ENCODE peak calls at places on chromosomes 3 and 15, in nine cellular contexts. O, J, U, L, W, K, Y, Q and M are unnamed samples. For H3K4me1, the result is how much of the 10 kb centered on the place peaks cover.

GRCh38 chr3:72041531-72041930 is 256.6 kb upstream of the PROK2 start:
- DNase-seq in L (peak), U (no peak), W (peak), Q (no peak), K (no peak), O (peak), Y (peak), J (no peak), M (no peak)

GRCh38 chr15:82585072-82585471 is 44.8 kb upstream of the RPS17 start:
- DNase-seq in K (no peak), U (no peak), O (no peak), W (peak), L (no peak), Y (peak), J (no peak), Q (no peak), M (no peak)

GRCh38 chr3:58624550-58624949 is 42.0 kb downstream of the FAM3D start:
- DNase-seq in Q (no peak), L (no peak), O (no peak), U (no peak), K (no peak), Y (no peak), W (no peak), J (no peak), M (no peak)

GRCh38 chr15:59543721-59544547 is 67.6 kb upstream of the GCNT3 start:
- DNase-seq in Q (no peak), W (no peak), U (no peak), O (no peak), Y (no peak), K (no peak), J (no peak), L (peak), M (no peak)

GRCh38 chr3:146250449-146251382 is at the start of gene PLSCR4:
- DNase-seq in W (peak), U (peak), K (peak), L (peak), Y (peak), J (no peak), Q (peak), O (peak), M (peak)

GRCh38 chr15:60087561-60087960 is 83.5 kb downstream of the FOXB1 start:
- DNase-seq in J (no peak), L (no peak), K (no peak), Q (no peak), U (no peak), W (no peak), O (no peak), Y (peak), M (no peak)

GRCh38 chr3:40179016-40179415 is 130.5 kb upstream of the EIF1B start:
- DNase-seq in O (peak), Q (peak), K (peak), W (peak), L (peak), J (no peak), Y (peak), U (peak), M (peak)

GRCh38 chr15:70026991-70027390 is 70.7 kb downstream of the TLE3 start:
- DNase-seq in U (no peak), Q (no peak), Y (no peak), W (no peak), J (no peak), K (no peak), L (no peak), O (no peak), M (no peak)

GRCh38 chr3:39671600-39671999 is 137.8 kb upstream of the MYRIP start:
- DNase-seq in Q (no peak), O (no peak), U (no peak), J (no peak), Y (no peak), L (no peak), K (no peak), W (no peak), M (no peak)

GRCh38 chr3:480070-480469 is 283.5 kb downstream of the CHL1 start:
- DNase-seq in Y (no peak), U (no peak), O (no peak), Q (no peak), W (no peak), L (no peak), K (no peak), J (no peak), M (no peak)

GRCh38 chr15:100596792-100597191 is 5.2 kb downstream of the LINS1 start:
- DNase-seq in Y (no peak), U (peak), K (no peak), J (peak), W (no peak), O (peak), Q (peak), L (no peak), M (peak)

GRCh38 chr3:61608072-61608471 is 46.7 kb downstream of the PTPRG start:
- DNase-seq in L (no peak), Y (no peak), K (no peak), W (no peak), O (no peak), J (no peak), Q (no peak), U (no peak), M (no peak)

GRCh38 chr3:69326821-69327433 is 59.0 kb downstream of the FRMD4B start:
- DNase-seq in L (no peak), O (no peak), Y (no peak), W (no peak), K (no peak), Q (no peak), J (no peak), U (peak), M (no peak)

GRCh38 chr3:178623666-178624255 is 87.5 kb downstream of the KCNMB2 start:
- DNase-seq in Y (no peak), O (no peak), U (no peak), Q (no peak), K (no peak), L (no peak), W (no peak), J (no peak), M (no peak)

GRCh38 chr3:55770077-55770476 is 283.0 kb upstream of the WNT5A start:
- DNase-seq in L (no peak), K (no peak), Q (no peak), J (no peak), O (no peak), U (no peak), Y (no peak), W (no peak), M (no peak)

GRCh38 chr3:55567615-55568014 is 80.5 kb upstream of the WNT5A start:
- DNase-seq in W (peak), O (peak), J (no peak), Q (no peak), Y (peak), L (no peak), U (no peak), K (no peak), M (no peak)

GRCh38 chr3:144053121-144053520 is 81.5 kb downstream of the DIPK2A start:
- DNase-seq in L (no peak), K (no peak), O (no peak), U (no peak), W (no peak), J (no peak), Q (no peak), Y (peak), M (no peak)

GRCh38 chr3:183515968-183516851 is 39.3 kb downstream of the KLHL6 start:
- DNase-seq in L (no peak), O (no peak), U (no peak), W (no peak), Y (no peak), Q (no peak), J (peak), K (no peak), M (no peak)

GRCh38 chr15:66306381-66306780 is 13.0 kb downstream of the DIS3L start:
- DNase-seq in W (no peak), K (no peak), Y (no peak), L (no peak), U (no peak), J (no peak), O (no peak), Q (no peak), M (no peak)

GRCh38 chr15:40464595-40465185 is 6.1 kb upstream of the CHST14 start:
- DNase-seq in K (no peak), W (no peak), U (no peak), O (no peak), Q (no peak), J (no peak), Y (no peak), L (no peak), M (no peak)

DNA sequence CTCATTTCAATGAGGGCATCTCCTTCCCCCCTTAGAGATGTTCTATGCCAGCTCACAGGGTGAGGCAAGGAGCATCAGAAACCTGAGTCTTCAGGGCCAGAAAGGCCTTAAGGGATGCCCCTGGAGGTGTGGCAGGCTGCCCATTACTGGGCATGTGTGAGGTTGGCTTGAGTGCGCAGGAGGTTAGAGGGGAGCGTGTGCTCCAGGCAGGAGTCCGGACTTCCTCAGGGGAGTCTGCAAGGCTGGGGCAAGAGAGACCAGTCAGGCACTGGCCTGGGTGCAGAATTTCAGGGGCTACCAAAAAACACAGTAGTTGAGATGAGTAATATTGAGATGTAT is 1.9 kb downstream of the LOXL1 start:
- DNase-seq in W (no peak), Q (no peak), J (no peak), K (peak), L (no peak), Y (no peak), U (no peak), O (no peak), M (no peak)
- H3K4me1 ChIP-seq in W (under half), Q (half or more), J (under half), K (half or more), L (half or more), Y (half or more), U (under half), O (under half), M (under half)

GRCh38 chr3:112132554-112132953 is 494 bp downstream of the GCSAM start:
- DNase-seq in K (no peak), Q (no peak), W (no peak), O (no peak), L (no peak), J (no peak), Y (no peak), U (no peak), M (no peak)
- H3K4me3 ChIP-seq in K (no peak), Q (no peak), W (no peak), O (no peak), L (no peak), J (peak), Y (no peak), U (peak), M (no peak)

GRCh38 chr15:80404057-80404718 is at the start of gene ARNT2:
- DNase-seq in W (peak), O (peak), K (peak), Y (peak), L (no peak), J (no peak), U (peak), Q (no peak), M (peak)

GRCh38 chr15:80405554-80405850 is 1.3 kb downstream of the ARNT2 start:
- DNase-seq in O (no peak), Q (no peak), Y (no peak), W (no peak), U (no peak), J (no peak), K (no peak), L (no peak), M (no peak)

GRCh38 chr15:80403712-80404056 is 498 bp upstream of the ARNT2 start:
- DNase-seq in J (no peak), Q (no peak), K (no peak), O (peak), W (peak), U (no peak), L (no peak), Y (no peak), M (no peak)

GRCh38 chr15:80405970-80406369 is 1.8 kb downstream of the ARNT2 start:
- DNase-seq in Y (no peak), W (no peak), J (no peak), Q (no peak), L (no peak), K (no peak), O (no peak), U (no peak), M (no peak)

GRCh38 chr15:80404719-80405553 is 754 bp downstream of the ARNT2 start:
- DNase-seq in L (no peak), J (no peak), U (peak), Q (no peak), K (no peak), Y (no peak), O (peak), W (peak), M (peak)
- H3K27ac ChIP-seq in L (peak), J (no peak), U (no peak), Q (peak), K (no peak), Y (no peak), O (peak), W (peak), M (no peak)

GRCh38 chr15:44298878-44299277 is 10.4 kb downstream of the GOLM2 start:
- DNase-seq in W (no peak), K (no peak), L (no peak), Y (peak), U (no peak), Q (no peak), J (no peak), O (no peak), M (no peak)
- H3K4me1 ChIP-seq in W (under half), K (under half), L (under half), Y (under half), U (under half), Q (under half), J (under half), O (under half), M (under half)

GRCh38 chr3:138609898-138610266 is 1.3 kb downstream of the FAIM start:
- DNase-seq in O (no peak), W (no peak), K (no peak), Q (no peak), U (no peak), L (no peak), J (no peak), Y (no peak), M (no peak)
- H3K4me3 ChIP-seq in O (peak), W (no peak), K (peak), Q (peak), U (peak), L (peak), J (peak), Y (peak), M (peak)

GRCh38 chr3:126485956-126486884 is 10.5 kb upstream of the ZXDC start:
- DNase-seq in Y (no peak), U (peak), J (no peak), O (no peak), L (no peak), K (no peak), W (no peak), Q (no peak), M (no peak)

GRCh38 chr3:126487151-126487771 is 11.6 kb upstream of the ZXDC start:
- DNase-seq in Y (peak), U (peak), O (no peak), J (no peak), L (no peak), Q (no peak), W (no peak), K (no peak), M (no peak)

GRCh38 chr3:126490619-126491018 is 14.9 kb upstream of the ZXDC start:
- DNase-seq in L (no peak), Y (no peak), U (no peak), J (no peak), W (peak), O (no peak), K (no peak), Q (no peak), M (no peak)

GRCh38 chr3:126488886-126489569 is 13.3 kb upstream of the ZXDC start:
- DNase-seq in J (no peak), Q (no peak), K (no peak), O (no peak), Y (no peak), U (no peak), W (no peak), L (no peak), M (no peak)

GRCh38 chr3:126488205-126488604 is 12.5 kb upstream of the ZXDC start:
- DNase-seq in L (no peak), Q (no peak), J (no peak), W (no peak), K (no peak), Y (no peak), O (no peak), U (no peak), M (no peak)
- H3K27ac ChIP-seq in L (no peak), Q (no peak), J (no peak), W (no peak), K (no peak), Y (no peak), O (no peak), U (no peak), M (no peak)